ENCODE peak calls at places on chromosomes 7 and 10, in five cellular contexts. N is pancreas, R is HEK293T, I is NCI-H2029, G is heart left ventricle. B is an unnamed sample.

GRCh38 chr10:87761892-87762291 is 56.1 kb downstream of the ATAD1 start:
- DNase-seq in N (no peak), R (no peak), I (no peak), G (no peak), B (no peak)

GRCh38 chr7:150948791-150949251 is 29.3 kb downstream of the KCNH2 start:
- DNase-seq in N (peak; percentile 57), R (no peak), I (no peak), G (peak; percentile 26), B (no peak)

GRCh38 chr7:159063046-159063840 is 81.4 kb downstream of the VIPR2 start:
- DNase-seq in N (peak; percentile 71), R (no peak), I (no peak), G (no peak), B (no peak)

GRCh38 chr7:156614434-156615264 is 25.9 kb upstream of the RNF32 start:
- DNase-seq in N (no peak), R (no peak), I (no peak), G (no peak), B (no peak)

GRCh38 chr10:127962205-127962604 is 55.3 kb downstream of the PTPRE start:
- DNase-seq in N (no peak), R (no peak), I (no peak), G (no peak), B (no peak)

GRCh38 chr10:8912108-8912507 is 857.6 kb downstream of the GATA3 start:
- DNase-seq in N (no peak), R (no peak), I (no peak), G (no peak), B (no peak)

GRCh38 chr10:43905502-43906236 is 257.0 kb upstream of the ZNF32 start:
- DNase-seq in N (no peak), R (no peak), I (no peak), G (peak; percentile 72), B (no peak)

GRCh38 chr7:74544706-74545469 is 91.2 kb downstream of the GTF2IRD1 start:
- DNase-seq in N (peak; percentile 69), R (peak; percentile 44), I (no peak), G (no peak), B (no peak)

GRCh38 chr7:16067695-16068094 is 353.6 kb downstream of the CRPPA start:
- DNase-seq in N (no peak), R (no peak), I (peak; percentile 66), G (no peak), B (peak; percentile 72)

GRCh38 chr10:99593312-99593711 is 26.9 kb downstream of the SLC25A28 start:
- DNase-seq in N (no peak), R (no peak), I (no peak), G (no peak), B (no peak)

GRCh38 chr7:105567024-105567423 is 14.3 kb downstream of the EFCAB10 start:
- DNase-seq in N (no peak), R (no peak), I (no peak), G (no peak), B (no peak)

GRCh38 chr10:132138596-132138995 is 48.2 kb upstream of the DPYSL4 start:
- DNase-seq in N (peak; percentile 36), R (no peak), I (no peak), G (no peak), B (no peak)

GRCh38 chr7:1555813-1556540 is at the start of gene TMEM184A:
- DNase-seq in N (peak; percentile 99), R (peak; percentile 47), I (peak; percentile 97), G (no peak), B (peak; percentile 93)

GRCh38 chr10:43396061-43396927 is 12.7 kb downstream of the HNRNPF start:
- DNase-seq in N (peak; percentile 89), R (peak; percentile 79), I (peak; percentile 44), G (peak; percentile 79), B (peak; percentile 17)

GRCh38 chr7:6392712-6393666 is 54.8 kb downstream of the DAGLB start:
- DNase-seq in N (no peak), R (no peak), I (no peak), G (peak; percentile 94), B (no peak)

GRCh38 chr7:103504505-103505135 is 58.6 kb upstream of the SLC26A5 start:
- DNase-seq in N (no peak), R (no peak), I (no peak), G (no peak), B (no peak)

GRCh38 chr7:64294701-64295420 is 18.9 kb upstream of the ZNF736 start:
- DNase-seq in N (no peak), R (no peak), I (no peak), G (no peak), B (no peak)

GRCh38 chr10:132443605-132443997 is 46.6 kb downstream of the PWWP2B start:
- DNase-seq in N (peak; percentile 75), R (peak; percentile 66), I (no peak), G (no peak), B (no peak)

GRCh38 chr10:70843776-70844489 is 28.2 kb downstream of the SGPL1 start:
- DNase-seq in N (no peak), R (no peak), I (peak; percentile 15), G (no peak), B (no peak)

GRCh38 chr7:129609666-129610065 is 1.9 kb upstream of the NRF1 start:
- DNase-seq in N (no peak), R (no peak), I (no peak), G (no peak), B (no peak)

GRCh38 chr10:124349231-124349992 is 69.3 kb downstream of the OAT start:
- DNase-seq in N (no peak), R (no peak), I (no peak), G (no peak), B (no peak)

GRCh38 chr7:148763622-148764021 is 64.9 kb downstream of the CUL1 start:
- DNase-seq in N (no peak), R (no peak), I (no peak), G (no peak), B (no peak)

GRCh38 chr7:1421946-1422345 is 37.3 kb downstream of the MICALL2 start:
- DNase-seq in N (no peak), R (no peak), I (no peak), G (no peak), B (no peak)

GRCh38 chr7:73971701-73972341 is 56.2 kb upstream of the ELN start:
- DNase-seq in N (no peak), R (no peak), I (no peak), G (no peak), B (no peak)

GRCh38 chr10:98244586-98244985 is 23.4 kb downstream of the LOXL4 start:
- DNase-seq in N (no peak), R (no peak), I (no peak), G (no peak), B (no peak)

GRCh38 chr10:79403441-79404230 is 41.8 kb downstream of the ZCCHC24 start:
- DNase-seq in N (peak; percentile 72), R (no peak), I (no peak), G (peak; percentile 74), B (no peak)

GRCh38 chr7:584122-584465 is 64.4 kb upstream of the PDGFA start:
- DNase-seq in N (peak; percentile 50), R (no peak), I (no peak), G (peak; percentile 25), B (no peak)

B was measured in NCI-H1092.